ENCODE peak calls at places on chromosomes 13 and 19, in ten cellular contexts. One of them, this sample, is unnamed. For H3K4me1, the result is how much of the 10 kb centered on the place peaks cover.

GRCh38 chr13:64551755-64552154 is 2678.4 kb downstream of the PCDH9 start:
- DNase-seq in transverse colon: no peak
- DNase-seq in PC-9: peak
- DNase-seq in neuronal stem cell: no peak
- DNase-seq in aorta: no peak
- DNase-seq in effector memory CD4-positive, alpha-beta T cell: no peak
- DNase-seq in ovary: no peak
- DNase-seq in OCI-LY7: no peak
- DNase-seq in colonic mucosa: no peak
- DNase-seq in endothelial cell of umbilical vein: no peak
- DNase-seq in this sample: no peak

GRCh38 chr13:64029343-64030093 is 2613.9 kb upstream of the PCDH20 start:
- DNase-seq in aorta: peak
- DNase-seq in ovary: no peak
- DNase-seq in colonic mucosa: no peak
- DNase-seq in OCI-LY7: no peak
- DNase-seq in effector memory CD4-positive, alpha-beta T cell: no peak
- DNase-seq in transverse colon: no peak
- DNase-seq in neuronal stem cell: no peak
- DNase-seq in endothelial cell of umbilical vein: no peak
- DNase-seq in PC-9: no peak
- DNase-seq in this sample: no peak

GRCh38 chr13:37418490-37418889 is 180.1 kb downstream of the POSTN start:
- DNase-seq in aorta: no peak
- DNase-seq in ovary: no peak
- DNase-seq in effector memory CD4-positive, alpha-beta T cell: no peak
- DNase-seq in endothelial cell of umbilical vein: no peak
- DNase-seq in OCI-LY7: no peak
- DNase-seq in neuronal stem cell: no peak
- DNase-seq in PC-9: no peak
- DNase-seq in transverse colon: no peak
- DNase-seq in colonic mucosa: no peak
- DNase-seq in this sample: no peak

GRCh38 chr13:79423801-79424642 is 18.0 kb upstream of the RBM26 start:
- DNase-seq in PC-9: peak
- DNase-seq in transverse colon: no peak
- DNase-seq in endothelial cell of umbilical vein: peak
- DNase-seq in effector memory CD4-positive, alpha-beta T cell: no peak
- DNase-seq in colonic mucosa: no peak
- DNase-seq in aorta: no peak
- DNase-seq in OCI-LY7: peak
- DNase-seq in ovary: no peak
- DNase-seq in neuronal stem cell: no peak
- DNase-seq in this sample: no peak

GRCh38 chr13:111171629-111172028 is 56.5 kb downstream of the ARHGEF7 start:
- DNase-seq in endothelial cell of umbilical vein: no peak
- DNase-seq in neuronal stem cell: no peak
- DNase-seq in PC-9: no peak
- DNase-seq in transverse colon: no peak
- DNase-seq in colonic mucosa: no peak
- DNase-seq in aorta: no peak
- DNase-seq in ovary: no peak
- DNase-seq in effector memory CD4-positive, alpha-beta T cell: no peak
- DNase-seq in OCI-LY7: no peak
- DNase-seq in this sample: no peak

GRCh38 chr19:10587022-10587838 is at the start of gene AP1M2:
- DNase-seq in OCI-LY7: no peak
- DNase-seq in ovary: no peak
- DNase-seq in aorta: no peak
- DNase-seq in colonic mucosa: peak
- DNase-seq in PC-9: peak
- DNase-seq in endothelial cell of umbilical vein: no peak
- DNase-seq in effector memory CD4-positive, alpha-beta T cell: no peak
- DNase-seq in neuronal stem cell: no peak
- DNase-seq in transverse colon: peak
- DNase-seq in this sample: no peak

GRCh38 chr19:4692275-4693077 is 22.3 kb upstream of the MYDGF start:
- DNase-seq in OCI-LY7: no peak
- DNase-seq in neuronal stem cell: no peak
- DNase-seq in PC-9: no peak
- DNase-seq in colonic mucosa: no peak
- DNase-seq in ovary: no peak
- DNase-seq in effector memory CD4-positive, alpha-beta T cell: no peak
- DNase-seq in transverse colon: no peak
- DNase-seq in aorta: no peak
- DNase-seq in endothelial cell of umbilical vein: no peak
- DNase-seq in this sample: no peak

GRCh38 chr13:110914293-110915056 is 394 bp downstream of the ANKRD10 start:
- DNase-seq in ovary: peak
- DNase-seq in effector memory CD4-positive, alpha-beta T cell: peak
- DNase-seq in aorta: peak
- DNase-seq in transverse colon: peak
- DNase-seq in neuronal stem cell: peak
- DNase-seq in endothelial cell of umbilical vein: peak
- DNase-seq in PC-9: peak
- DNase-seq in colonic mucosa: peak
- DNase-seq in OCI-LY7: peak
- DNase-seq in this sample: peak

GRCh38 chr13:64782459-64782858 is 2447.7 kb downstream of the PCDH9 start:
- DNase-seq in effector memory CD4-positive, alpha-beta T cell: no peak
- DNase-seq in PC-9: no peak
- DNase-seq in endothelial cell of umbilical vein: no peak
- DNase-seq in colonic mucosa: no peak
- DNase-seq in OCI-LY7: no peak
- DNase-seq in aorta: no peak
- DNase-seq in ovary: no peak
- DNase-seq in transverse colon: no peak
- DNase-seq in neuronal stem cell: no peak
- DNase-seq in this sample: no peak

GRCh38 chr13:113083402-113084061 is 22.1 kb upstream of the F7 start:
- DNase-seq in neuronal stem cell: no peak
- DNase-seq in transverse colon: peak
- DNase-seq in endothelial cell of umbilical vein: no peak
- DNase-seq in effector memory CD4-positive, alpha-beta T cell: no peak
- DNase-seq in colonic mucosa: no peak
- DNase-seq in aorta: no peak
- DNase-seq in OCI-LY7: no peak
- DNase-seq in ovary: no peak
- DNase-seq in PC-9: no peak
- DNase-seq in this sample: no peak

GRCh38 chr13:24911135-24911524 is 147.2 kb downstream of the RNF17 start:
- DNase-seq in OCI-LY7: no peak
- DNase-seq in aorta: no peak
- DNase-seq in PC-9: peak
- DNase-seq in colonic mucosa: no peak
- DNase-seq in transverse colon: no peak
- DNase-seq in endothelial cell of umbilical vein: no peak
- DNase-seq in neuronal stem cell: no peak
- DNase-seq in ovary: no peak
- DNase-seq in effector memory CD4-positive, alpha-beta T cell: no peak
- DNase-seq in this sample: no peak

GRCh38 chr13:108551674-108552073 is 77.7 kb upstream of the MYO16 start:
- DNase-seq in colonic mucosa: no peak
- DNase-seq in neuronal stem cell: no peak
- DNase-seq in OCI-LY7: no peak
- DNase-seq in PC-9: no peak
- DNase-seq in transverse colon: no peak
- DNase-seq in effector memory CD4-positive, alpha-beta T cell: no peak
- DNase-seq in endothelial cell of umbilical vein: no peak
- DNase-seq in ovary: no peak
- DNase-seq in aorta: no peak
- DNase-seq in this sample: no peak

GRCh38 chr19:47660435-47660832 is 51.5 kb downstream of the BICRA start:
- DNase-seq in neuronal stem cell: no peak
- DNase-seq in OCI-LY7: no peak
- DNase-seq in PC-9: peak
- DNase-seq in transverse colon: peak
- DNase-seq in endothelial cell of umbilical vein: no peak
- DNase-seq in aorta: no peak
- DNase-seq in ovary: no peak
- DNase-seq in colonic mucosa: peak
- DNase-seq in effector memory CD4-positive, alpha-beta T cell: no peak
- DNase-seq in this sample: no peak

GRCh38 chr19:47661571-47661970 is 51.7 kb upstream of the EHD2 start:
- DNase-seq in colonic mucosa: no peak
- DNase-seq in transverse colon: no peak
- DNase-seq in neuronal stem cell: no peak
- DNase-seq in aorta: no peak
- DNase-seq in effector memory CD4-positive, alpha-beta T cell: no peak
- DNase-seq in OCI-LY7: no peak
- DNase-seq in PC-9: no peak
- DNase-seq in ovary: no peak
- DNase-seq in endothelial cell of umbilical vein: no peak
- DNase-seq in this sample: no peak

GRCh38 chr19:47658431-47659383 is 49.8 kb downstream of the BICRA start:
- DNase-seq in effector memory CD4-positive, alpha-beta T cell: no peak
- DNase-seq in transverse colon: peak
- DNase-seq in endothelial cell of umbilical vein: peak
- DNase-seq in neuronal stem cell: no peak
- DNase-seq in PC-9: no peak
- DNase-seq in ovary: no peak
- DNase-seq in colonic mucosa: peak
- DNase-seq in aorta: no peak
- DNase-seq in OCI-LY7: no peak
- DNase-seq in this sample: no peak

GRCh38 chr19:47663435-47663910 is 49.7 kb upstream of the EHD2 start:
- DNase-seq in PC-9: peak
- DNase-seq in neuronal stem cell: no peak
- DNase-seq in OCI-LY7: no peak
- DNase-seq in colonic mucosa: no peak
- DNase-seq in transverse colon: no peak
- DNase-seq in ovary: no peak
- DNase-seq in endothelial cell of umbilical vein: no peak
- DNase-seq in effector memory CD4-positive, alpha-beta T cell: no peak
- DNase-seq in aorta: no peak
- DNase-seq in this sample: no peak

DNA sequence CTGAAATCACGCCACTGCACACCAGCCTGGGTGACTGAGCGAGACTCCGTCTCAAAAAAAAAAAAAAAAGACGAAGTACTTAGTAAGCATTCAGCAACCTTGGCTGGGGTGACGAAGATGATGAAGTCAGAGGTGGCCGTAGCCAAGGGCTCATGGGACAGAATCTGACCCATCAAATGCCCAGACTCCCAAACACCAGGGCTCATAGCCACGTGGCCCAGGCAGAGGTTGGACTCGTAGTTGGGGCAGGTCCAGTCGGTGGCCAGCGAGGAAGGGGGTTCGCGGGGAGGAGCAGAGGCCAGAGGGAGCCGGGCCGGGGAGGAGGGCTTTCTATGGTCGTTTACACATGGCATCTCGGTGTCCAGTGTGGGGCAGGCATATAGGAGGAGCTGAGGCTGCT is 52.1 kb upstream of the EHD2 start:
- DNase-seq in OCI-LY7: no peak
- DNase-seq in transverse colon: no peak
- DNase-seq in ovary: no peak
- DNase-seq in neuronal stem cell: no peak
- DNase-seq in colonic mucosa: no peak
- DNase-seq in endothelial cell of umbilical vein: no peak
- DNase-seq in aorta: no peak
- DNase-seq in PC-9: no peak
- DNase-seq in effector memory CD4-positive, alpha-beta T cell: no peak
- DNase-seq in this sample: no peak
- H3K4me1 ChIP-seq in OCI-LY7: under half
- H3K4me1 ChIP-seq in transverse colon: half or more
- H3K4me1 ChIP-seq in ovary: under half
- H3K4me1 ChIP-seq in neuronal stem cell: under half
- H3K4me1 ChIP-seq in colonic mucosa: under half
- H3K4me1 ChIP-seq in endothelial cell of umbilical vein: under half
- H3K4me1 ChIP-seq in aorta: under half
- H3K4me1 ChIP-seq in PC-9: half or more
- H3K4me1 ChIP-seq in effector memory CD4-positive, alpha-beta T cell: under half
- H3K4me1 ChIP-seq in this sample: under half

GRCh38 chr13:106570354-106570822 is 2.5 kb upstream of the ARGLU1 start:
- DNase-seq in ovary: peak
- DNase-seq in PC-9: no peak
- DNase-seq in neuronal stem cell: peak
- DNase-seq in colonic mucosa: peak
- DNase-seq in OCI-LY7: no peak
- DNase-seq in effector memory CD4-positive, alpha-beta T cell: peak
- DNase-seq in endothelial cell of umbilical vein: peak
- DNase-seq in aorta: peak
- DNase-seq in transverse colon: peak
- DNase-seq in this sample: peak
- H3K4me3 ChIP-seq in ovary: no peak
- H3K4me3 ChIP-seq in PC-9: no peak
- H3K4me3 ChIP-seq in neuronal stem cell: no peak
- H3K4me3 ChIP-seq in colonic mucosa: no peak
- H3K4me3 ChIP-seq in OCI-LY7: no peak
- H3K4me3 ChIP-seq in effector memory CD4-positive, alpha-beta T cell: no peak
- H3K4me3 ChIP-seq in endothelial cell of umbilical vein: peak
- H3K4me3 ChIP-seq in aorta: no peak
- H3K4me3 ChIP-seq in transverse colon: no peak
- H3K4me3 ChIP-seq in this sample: no peak

DNA sequence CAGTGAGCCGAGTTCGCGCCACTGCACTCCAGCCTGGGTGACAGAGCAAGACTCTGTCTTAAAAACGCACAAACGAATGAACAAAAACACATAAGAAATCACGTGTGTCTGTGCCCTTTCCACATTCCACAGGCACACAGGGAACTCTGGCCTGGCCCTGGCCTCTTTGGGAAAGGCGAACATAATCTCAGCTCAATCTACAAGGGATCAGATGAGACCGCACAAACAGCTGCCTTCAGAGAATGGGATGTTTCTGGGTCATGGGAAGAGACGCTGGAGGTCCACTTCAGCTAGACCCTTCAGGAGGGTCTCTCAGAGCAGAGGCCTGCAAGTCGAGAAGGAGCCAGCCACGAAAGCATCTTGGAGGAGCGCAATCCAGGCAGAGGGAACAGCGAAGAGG is 6.3 kb upstream of the CRTC1 start:
- DNase-seq in OCI-LY7: no peak
- DNase-seq in ovary: no peak
- DNase-seq in endothelial cell of umbilical vein: no peak
- DNase-seq in PC-9: peak
- DNase-seq in neuronal stem cell: no peak
- DNase-seq in transverse colon: no peak
- DNase-seq in effector memory CD4-positive, alpha-beta T cell: no peak
- DNase-seq in colonic mucosa: no peak
- DNase-seq in aorta: no peak
- DNase-seq in this sample: no peak
- H3K4me1 ChIP-seq in OCI-LY7: under half
- H3K4me1 ChIP-seq in ovary: under half
- H3K4me1 ChIP-seq in endothelial cell of umbilical vein: under half
- H3K4me1 ChIP-seq in PC-9: under half
- H3K4me1 ChIP-seq in neuronal stem cell: under half
- H3K4me1 ChIP-seq in transverse colon: under half
- H3K4me1 ChIP-seq in effector memory CD4-positive, alpha-beta T cell: under half
- H3K4me1 ChIP-seq in colonic mucosa: under half
- H3K4me1 ChIP-seq in aorta: under half
- H3K4me1 ChIP-seq in this sample: under half

DNA sequence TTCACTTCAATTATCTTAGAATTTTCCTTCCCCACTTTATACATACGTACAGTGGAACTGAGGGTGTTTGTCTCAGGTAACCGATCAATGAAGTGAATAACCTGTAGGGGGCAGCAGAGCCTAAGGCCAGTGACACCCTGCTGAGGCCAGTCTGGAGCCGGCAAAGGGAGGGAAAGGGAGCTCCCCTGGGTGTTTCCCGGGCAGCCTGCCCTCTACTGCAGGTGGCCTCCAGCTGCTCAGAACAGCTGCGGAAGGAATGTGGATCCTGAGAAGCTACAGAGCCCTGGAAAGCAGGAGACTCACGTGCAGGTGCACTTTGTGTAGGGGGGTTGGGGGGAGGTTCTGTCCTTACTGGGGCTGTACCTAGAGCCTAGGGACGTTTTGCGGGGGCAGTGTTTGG is 832 bp upstream of the ZNF491 start:
- DNase-seq in endothelial cell of umbilical vein: peak
- DNase-seq in PC-9: peak
- DNase-seq in neuronal stem cell: peak
- DNase-seq in OCI-LY7: peak
- DNase-seq in effector memory CD4-positive, alpha-beta T cell: peak
- DNase-seq in ovary: peak
- DNase-seq in colonic mucosa: peak
- DNase-seq in transverse colon: peak
- DNase-seq in aorta: peak
- DNase-seq in this sample: peak
- H3K4me3 ChIP-seq in endothelial cell of umbilical vein: no peak
- H3K4me3 ChIP-seq in PC-9: no peak
- H3K4me3 ChIP-seq in neuronal stem cell: peak
- H3K4me3 ChIP-seq in OCI-LY7: peak
- H3K4me3 ChIP-seq in effector memory CD4-positive, alpha-beta T cell: no peak
- H3K4me3 ChIP-seq in ovary: no peak
- H3K4me3 ChIP-seq in colonic mucosa: no peak
- H3K4me3 ChIP-seq in transverse colon: no peak
- H3K4me3 ChIP-seq in aorta: no peak
- H3K4me3 ChIP-seq in this sample: no peak